ENCODE peak calls at places on chromosomes 2 and 18, in nine cellular contexts. X, O, U, B, Y, P, V, M and D are unnamed samples.

GRCh38 chr2:203623616-203624015 is 82.8 kb upstream of the CD28 start:
- DNase-seq in Y (no peak), P (no peak), O (no peak), U (no peak), X (no peak), M (no peak), V (peak), B (no peak), D (no peak)

GRCh38 chr2:136118819-136119716 is 1.1 kb upstream of the CXCR4 start:
- DNase-seq in O (peak), P (peak), Y (no peak), U (peak), X (no peak), M (no peak), V (no peak), B (peak), D (no peak)

GRCh38 chr2:24948506-24948905 is 23.2 kb downstream of the DNAJC27 start:
- DNase-seq in M (no peak), Y (no peak), U (no peak), X (no peak), P (no peak), B (no peak), V (no peak), O (no peak), D (no peak)

GRCh38 chr2:109182426-109182825 is 53.4 kb downstream of the SH3RF3 start:
- DNase-seq in U (no peak), X (no peak), O (no peak), Y (no peak), P (no peak), M (no peak), B (no peak), V (no peak), D (no peak)

GRCh38 chr2:202841090-202841867 is 30.3 kb downstream of the ICA1L start:
- DNase-seq in X (no peak), P (no peak), Y (no peak), U (no peak), B (no peak), V (no peak), O (no peak), M (no peak), D (no peak)

GRCh38 chr18:63808125-63808524 is 32.9 kb downstream of the SERPINB7 start:
- DNase-seq in P (no peak), Y (no peak), V (no peak), B (no peak), U (no peak), O (no peak), X (no peak), M (no peak), D (no peak)

GRCh38 chr2:205885492-205886099 is 200.4 kb downstream of the INO80D start:
- DNase-seq in U (peak), Y (peak), P (peak), O (peak), V (peak), B (peak), M (peak), X (peak), D (peak)

GRCh38 chr2:74267068-74267467 is 68.7 kb downstream of the MTHFD2 start:
- DNase-seq in V (peak), B (peak), U (peak), Y (peak), P (peak), M (no peak), X (no peak), O (peak), D (peak)

GRCh38 chr18:79898952-79899608 is 52.4 kb downstream of the SLC66A2 start:
- DNase-seq in B (no peak), P (no peak), V (no peak), X (no peak), M (no peak), Y (no peak), O (no peak), U (peak), D (no peak)